ENCODE peak calls at places on chromosomes 6 and 20, in seven cellular contexts. Y is esophagus squamous epithelium, B is left ventricle myocardium inferior, P is PC-3, L is heart right ventricle, I is cardiac muscle cell, J is GM23248. X is an unnamed sample.
A peak's percentile ranks its signal among the peaks of the same experiment; 100 is the strongest.

GRCh38 chr6:3296537-3297453 is 38.0 kb downstream of the PSMG4 start:
- DNase-seq in Y (no peak), B (no peak), P (peak; percentile 72), L (no peak), I (no peak), J (no peak), X (peak; percentile 56)

GRCh38 chr6:26195924-26196845 is 109.0 kb downstream of the HFE start:
- DNase-seq in Y (no peak), B (no peak), P (peak; percentile 38), L (no peak), I (peak; percentile 23), J (peak; percentile 52), X (no peak)

GRCh38 chr20:35269055-35269781 is 8.7 kb downstream of the MMP24OS start:
- DNase-seq in Y (no peak), B (peak; percentile 59), P (peak; percentile 67), L (peak; percentile 52), I (peak; percentile 72), J (peak; percentile 77), X (no peak)

GRCh38 chr20:37524221-37524700 is 3.2 kb downstream of the NNAT start:
- DNase-seq in Y (no peak), B (no peak), P (no peak), L (no peak), I (no peak), J (no peak), X (no peak)

GRCh38 chr6:37137201-37137880 is 32.6 kb upstream of the PIM1 start:
- DNase-seq in Y (no peak), B (no peak), P (peak; percentile 98), L (no peak), I (peak; percentile 98), J (peak; percentile 97), X (peak; percentile 53)

GRCh38 chr6:108368431-108369030 is 73.7 kb downstream of the AFG1L start:
- DNase-seq in Y (no peak), B (no peak), P (no peak), L (no peak), I (no peak), J (no peak), X (no peak)

GRCh38 chr20:63057133-63058117 is 50.7 kb upstream of the BHLHE23 start:
- DNase-seq in Y (no peak), B (no peak), P (no peak), L (no peak), I (peak; percentile 14), J (peak; percentile 6), X (no peak)

GRCh38 chr6:131063028-131063763 is at the start of gene EPB41L2:
- DNase-seq in Y (peak; percentile 25), B (peak; percentile 90), P (peak; percentile 89), L (peak; percentile 87), I (peak; percentile 95), J (peak; percentile 96), X (peak; percentile 92)

GRCh38 chr20:54477134-54477533 is 1.7 kb downstream of the DOK5 start:
- DNase-seq in Y (no peak), B (no peak), P (no peak), L (no peak), I (no peak), J (peak; percentile 32), X (no peak)

GRCh38 chr20:41340327-41341055 is at the start of gene LPIN3:
- DNase-seq in Y (no peak), B (peak; percentile 92), P (peak; percentile 98), L (peak; percentile 89), I (peak; percentile 93), J (peak; percentile 93), X (peak; percentile 89)

GRCh38 chr6:6006428-6007310 is at the start of gene NRN1:
- DNase-seq in Y (no peak), B (no peak), P (no peak), L (peak; percentile 29), I (no peak), J (peak; percentile 91), X (no peak)

GRCh38 chr6:148548065-148548748 is 198.6 kb upstream of the UST start:
- DNase-seq in Y (no peak), B (peak; percentile 53), P (no peak), L (no peak), I (peak; percentile 85), J (peak; percentile 30), X (no peak)

GRCh38 chr6:82033631-82034211 is 213.8 kb downstream of the IBTK start:
- DNase-seq in Y (no peak), B (peak; percentile 46), P (no peak), L (peak; percentile 82), I (peak; percentile 66), J (peak; percentile 54), X (no peak)

GRCh38 chr6:151291145-151292055 is 51.6 kb downstream of the AKAP12 start:
- DNase-seq in Y (no peak), B (peak; percentile 27), P (no peak), L (peak; percentile 34), I (peak; percentile 92), J (no peak), X (peak; percentile 63)

GRCh38 chr20:50658804-50659380 is 32.5 kb downstream of the RIPOR3 start:
- DNase-seq in Y (no peak), B (no peak), P (peak; percentile 65), L (peak; percentile 51), I (peak; percentile 42), J (no peak), X (no peak)

GRCh38 chr6:62672989-62673388 is 387.0 kb upstream of the KHDRBS2 start:
- DNase-seq in Y (no peak), B (no peak), P (no peak), L (no peak), I (no peak), J (no peak), X (no peak)

GRCh38 chr20:40980106-40980827 is 48.4 kb upstream of the TOP1 start:
- DNase-seq in Y (no peak), B (no peak), P (no peak), L (no peak), I (no peak), J (no peak), X (no peak)

GRCh38 chr6:5099537-5099936 is 14.4 kb downstream of the PPP1R3G start:
- DNase-seq in Y (no peak), B (no peak), P (peak; percentile 35), L (no peak), I (no peak), J (no peak), X (no peak)

GRCh38 chr6:72246926-72247325 is 360.6 kb downstream of the RIMS1 start:
- DNase-seq in Y (no peak), B (no peak), P (peak; percentile 22), L (no peak), I (peak; percentile 6), J (no peak), X (no peak)

GRCh38 chr6:52361347-52361944 is 505 bp upstream of the PAQR8 start:
- DNase-seq in Y (no peak), B (peak; percentile 19), P (no peak), L (peak; percentile 36), I (no peak), J (peak; percentile 58), X (no peak)

GRCh38 chr20:42530855-42531674 is 658.6 kb downstream of the PTPRT start:
- DNase-seq in Y (no peak), B (no peak), P (peak; percentile 29), L (peak; percentile 10), I (peak; percentile 24), J (peak; percentile 31), X (no peak)

DNA sequence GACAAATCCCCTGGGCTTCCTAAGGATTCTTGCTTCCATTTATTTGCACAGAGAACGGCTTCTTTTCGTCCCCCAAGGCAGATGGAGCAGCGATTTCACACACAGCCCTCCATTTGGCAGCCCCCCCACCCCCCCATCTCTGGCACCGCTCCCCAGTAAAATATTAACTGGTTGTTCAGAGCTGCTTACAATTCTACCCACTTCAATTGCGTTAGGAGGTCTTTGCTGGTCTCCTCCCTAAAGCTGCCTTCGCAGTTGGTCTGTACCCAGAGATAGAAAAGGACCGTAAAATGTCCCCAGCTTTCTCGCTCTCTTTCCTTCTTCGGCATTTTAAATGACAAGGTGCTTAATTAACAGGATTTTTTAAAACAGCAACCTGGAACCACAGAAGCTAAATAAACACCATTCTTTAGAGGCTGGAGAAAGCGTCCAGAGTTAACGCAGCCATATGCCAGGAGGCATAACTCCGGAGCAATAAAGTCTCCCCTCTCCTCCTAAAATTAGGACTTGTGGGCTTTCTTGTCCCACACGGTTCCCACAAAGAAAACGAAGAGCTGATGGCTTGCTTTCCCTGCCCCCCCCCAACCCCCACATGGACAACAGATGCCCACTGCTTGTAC is 1.7 kb upstream of the ZMYND8 start:
- DNase-seq in Y (no peak), B (no peak), P (no peak), L (peak; percentile 17), I (no peak), J (no peak), X (no peak)
- H3K4me1 ChIP-seq in Y (peaks cover 94% of the 10 kb centered on the region), B (peaks cover 98% of the 10 kb centered on the region), P (peaks cover 84% of the 10 kb centered on the region), L (peaks cover 60% of the 10 kb centered on the region), I (peaks cover 86% of the 10 kb centered on the region), J (peaks cover 76% of the 10 kb centered on the region), X (peaks cover 5% of the 10 kb centered on the region)

DNA sequence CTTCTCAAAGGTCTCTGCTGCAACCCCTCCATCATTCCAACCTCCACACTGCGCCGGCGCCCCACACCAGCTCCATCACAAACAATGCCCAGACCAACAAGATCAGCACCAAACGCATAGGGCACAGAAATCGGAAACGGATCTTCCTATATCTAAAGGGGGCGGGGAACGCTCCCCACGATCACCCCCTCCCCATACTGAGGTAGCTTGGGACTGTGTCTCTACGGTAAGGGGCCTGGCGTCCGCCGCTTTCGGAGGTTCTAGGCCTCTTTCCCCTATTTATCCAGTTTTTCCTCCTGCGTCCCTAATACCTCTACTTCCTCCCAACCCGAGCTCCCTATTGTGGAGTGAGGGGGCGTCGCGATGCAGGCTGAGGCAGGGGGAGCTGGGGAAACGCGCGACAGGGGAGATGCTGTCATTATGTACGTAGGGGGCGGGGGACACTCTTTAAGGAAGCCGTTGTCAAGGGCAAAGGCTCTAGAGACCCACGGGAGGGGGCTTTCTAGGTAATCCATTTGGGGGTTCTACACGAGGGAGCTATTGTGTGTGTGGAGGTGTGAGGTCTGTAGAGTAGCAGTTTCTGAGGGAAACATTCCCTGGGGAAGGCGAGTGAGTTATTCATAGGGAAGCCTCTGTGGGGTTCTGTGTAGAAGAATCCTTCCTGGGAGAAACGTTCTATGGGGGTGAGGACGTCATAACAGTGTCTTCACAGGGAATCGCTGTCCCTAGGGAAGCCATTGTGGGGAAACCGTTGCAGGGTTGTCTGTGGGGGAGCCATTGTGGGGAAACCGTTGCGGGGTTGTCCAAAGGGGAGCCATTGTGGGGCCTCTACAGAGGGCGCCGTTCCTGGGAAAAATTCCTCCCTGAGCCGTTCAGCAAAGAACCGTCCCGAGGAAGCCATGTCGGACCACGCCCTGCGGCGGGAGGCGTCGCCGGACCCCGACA is 716 bp downstream of the DNAAF9 start:
- DNase-seq in Y (no peak), B (no peak), P (no peak), L (peak; percentile 59), I (peak; percentile 67), J (peak; percentile 87), X (peak; percentile 56)
- H3K27ac ChIP-seq in Y (peak overlapping the region; percentile 99), B (peak overlapping the region; percentile 93), P (no peak overlapping the region), L (peak overlapping the region; percentile 94), I (peak overlapping the region; percentile 85), J (peak overlapping the region; percentile 84), X (peak overlapping the region; percentile 37)

DNA sequence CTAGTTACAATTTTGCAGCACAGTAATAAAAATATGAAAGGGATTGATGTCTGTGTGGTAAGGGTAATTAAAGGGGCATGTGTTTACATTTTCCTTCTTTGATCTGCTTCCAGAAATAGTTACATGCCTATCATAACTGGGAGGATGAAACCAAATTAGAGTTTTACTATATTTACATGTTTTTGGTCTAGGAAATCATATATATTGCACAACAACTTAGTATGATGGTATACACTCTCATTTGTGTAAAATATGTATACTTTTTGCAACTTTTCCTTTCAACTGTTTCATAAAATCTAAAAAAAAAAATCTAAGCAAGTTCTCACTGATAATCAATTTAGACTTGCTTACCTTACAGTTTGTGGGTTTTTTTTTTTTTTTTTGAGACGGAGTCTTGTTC is 32.2 kb downstream of the DCBLD1 start:
- DNase-seq in Y (no peak), B (no peak), P (no peak), L (no peak), I (no peak), J (no peak), X (no peak)
- H3K4me3 ChIP-seq in Y (no peak overlapping the region), B (no peak overlapping the region), P (no peak overlapping the region), L (no peak overlapping the region), I (no peak overlapping the region), J (no peak overlapping the region), X (no peak overlapping the region)

GRCh38 chr6:167663784-167664432 is 162.8 kb upstream of the AFDN start:
- DNase-seq in Y (no peak), B (no peak), P (no peak), L (no peak), I (no peak), J (no peak), X (peak; percentile 21)
- H3K4me1 ChIP-seq in Y (no peaks in the 10 kb centered on the region), B (peaks cover 20% of the 10 kb centered on the region), P (no peaks in the 10 kb centered on the region), L (no peaks in the 10 kb centered on the region), I (peaks cover 27% of the 10 kb centered on the region), J (no peaks in the 10 kb centered on the region), X (no peaks in the 10 kb centered on the region)

X was measured in aorta.